ENCODE peak calls at places on chromosome 9, in nine cellular contexts. One of them, this sample, is unnamed.
A peak's percentile ranks its signal among the peaks of the same experiment; 100 is the strongest.

GRCh38 chr9:94783121-94783664 is 56.7 kb downstream of the AOPEP start:
- DNase-seq in activated CD8-positive, alpha-beta memory T cell treated with anti-CD3 and anti-CD28 coated beads, Interleukin-2, amount 50 U/mL, for 48 hours: peak; percentile 55
- DNase-seq in hypothalamus: peak; percentile 51
- DNase-seq in activated naive CD4-positive, alpha-beta T cell treated with Interleukin-2 at 50 U/mL for 16 hours: peak; percentile 31
- DNase-seq in NCI-H774: peak; percentile 68
- DNase-seq in glomerular endothelial cell: no peak
- DNase-seq in GM04504: peak; percentile 87
- DNase-seq in stimulated activated naive CD4-positive, alpha-beta T cell: peak; percentile 32
- DNase-seq in HTR-8/SVneo: peak; percentile 60
- DNase-seq in this sample: peak; percentile 64

GRCh38 chr9:86020731-86021130 is 78.6 kb downstream of the GOLM1 start:
- DNase-seq in activated CD8-positive, alpha-beta memory T cell treated with anti-CD3 and anti-CD28 coated beads, Interleukin-2, amount 50 U/mL, for 48 hours: no peak
- DNase-seq in hypothalamus: no peak
- DNase-seq in activated naive CD4-positive, alpha-beta T cell treated with Interleukin-2 at 50 U/mL for 16 hours: no peak
- DNase-seq in NCI-H774: no peak
- DNase-seq in glomerular endothelial cell: no peak
- DNase-seq in GM04504: no peak
- DNase-seq in stimulated activated naive CD4-positive, alpha-beta T cell: no peak
- DNase-seq in HTR-8/SVneo: no peak
- DNase-seq in this sample: no peak

GRCh38 chr9:109576762-109577161 is 78.7 kb upstream of the PTPN3 start:
- DNase-seq in activated CD8-positive, alpha-beta memory T cell treated with anti-CD3 and anti-CD28 coated beads, Interleukin-2, amount 50 U/mL, for 48 hours: no peak
- DNase-seq in hypothalamus: no peak
- DNase-seq in activated naive CD4-positive, alpha-beta T cell treated with Interleukin-2 at 50 U/mL for 16 hours: no peak
- DNase-seq in NCI-H774: no peak
- DNase-seq in glomerular endothelial cell: no peak
- DNase-seq in GM04504: no peak
- DNase-seq in stimulated activated naive CD4-positive, alpha-beta T cell: no peak
- DNase-seq in HTR-8/SVneo: no peak
- DNase-seq in this sample: no peak

GRCh38 chr9:131180454-131180853 is 55.1 kb downstream of the NUP214 start:
- DNase-seq in activated CD8-positive, alpha-beta memory T cell treated with anti-CD3 and anti-CD28 coated beads, Interleukin-2, amount 50 U/mL, for 48 hours: no peak
- DNase-seq in hypothalamus: no peak
- DNase-seq in activated naive CD4-positive, alpha-beta T cell treated with Interleukin-2 at 50 U/mL for 16 hours: no peak
- DNase-seq in NCI-H774: no peak
- DNase-seq in glomerular endothelial cell: no peak
- DNase-seq in GM04504: peak; percentile 90
- DNase-seq in stimulated activated naive CD4-positive, alpha-beta T cell: no peak
- DNase-seq in HTR-8/SVneo: no peak
- DNase-seq in this sample: no peak

GRCh38 chr9:134273647-134274046 is 52.6 kb upstream of the RXRA start:
- DNase-seq in activated CD8-positive, alpha-beta memory T cell treated with anti-CD3 and anti-CD28 coated beads, Interleukin-2, amount 50 U/mL, for 48 hours: no peak
- DNase-seq in hypothalamus: no peak
- DNase-seq in activated naive CD4-positive, alpha-beta T cell treated with Interleukin-2 at 50 U/mL for 16 hours: no peak
- DNase-seq in NCI-H774: no peak
- DNase-seq in glomerular endothelial cell: no peak
- DNase-seq in GM04504: no peak
- DNase-seq in stimulated activated naive CD4-positive, alpha-beta T cell: no peak
- DNase-seq in HTR-8/SVneo: no peak
- DNase-seq in this sample: no peak

GRCh38 chr9:114405294-114406034 is 17.7 kb upstream of the AKNA start:
- DNase-seq in activated CD8-positive, alpha-beta memory T cell treated with anti-CD3 and anti-CD28 coated beads, Interleukin-2, amount 50 U/mL, for 48 hours: peak; percentile 82
- DNase-seq in hypothalamus: peak; percentile 52
- DNase-seq in activated naive CD4-positive, alpha-beta T cell treated with Interleukin-2 at 50 U/mL for 16 hours: peak; percentile 79
- DNase-seq in NCI-H774: peak; percentile 34
- DNase-seq in glomerular endothelial cell: peak; percentile 55
- DNase-seq in GM04504: peak; percentile 54
- DNase-seq in stimulated activated naive CD4-positive, alpha-beta T cell: peak; percentile 84
- DNase-seq in HTR-8/SVneo: peak; percentile 70
- DNase-seq in this sample: no peak

GRCh38 chr9:93010056-93010455 is 48.4 kb upstream of the SUSD3 start:
- DNase-seq in activated CD8-positive, alpha-beta memory T cell treated with anti-CD3 and anti-CD28 coated beads, Interleukin-2, amount 50 U/mL, for 48 hours: peak; percentile 41
- DNase-seq in hypothalamus: no peak
- DNase-seq in activated naive CD4-positive, alpha-beta T cell treated with Interleukin-2 at 50 U/mL for 16 hours: no peak
- DNase-seq in NCI-H774: no peak
- DNase-seq in glomerular endothelial cell: no peak
- DNase-seq in GM04504: no peak
- DNase-seq in stimulated activated naive CD4-positive, alpha-beta T cell: no peak
- DNase-seq in HTR-8/SVneo: no peak
- DNase-seq in this sample: no peak

GRCh38 chr9:97390791-97391406 is 21.0 kb upstream of the TDRD7 start:
- DNase-seq in activated CD8-positive, alpha-beta memory T cell treated with anti-CD3 and anti-CD28 coated beads, Interleukin-2, amount 50 U/mL, for 48 hours: no peak
- DNase-seq in hypothalamus: no peak
- DNase-seq in activated naive CD4-positive, alpha-beta T cell treated with Interleukin-2 at 50 U/mL for 16 hours: no peak
- DNase-seq in NCI-H774: no peak
- DNase-seq in glomerular endothelial cell: no peak
- DNase-seq in GM04504: no peak
- DNase-seq in stimulated activated naive CD4-positive, alpha-beta T cell: no peak
- DNase-seq in HTR-8/SVneo: no peak
- DNase-seq in this sample: no peak

This sample was measured in Panc1.